ENCODE peak calls at places on chromosomes 7 and 10, in ten cellular contexts. U is NCI-H1092; I is HEK293T; L is C1 segment of cervical spinal cord; G is NCI-H2107; R is caudate nucleus; M is astrocyte of the hippocampus; O is T-helper 1 cell; F is stimulated activated CD4-positive, alpha-beta T cell treated with anti-CD3 and anti-CD28 coated beads, Interleukin-4, amount 100 ng/mL, for 24 hours; V is activated CD4-positive, alpha-beta T cell treated with anti-CD3 and anti-CD28 coated beads for 36 hours. J is an unnamed sample.
A peak's percentile ranks its signal among the peaks of the same experiment; 100 is the strongest.

GRCh38 chr10:86363833-86364511 is 2.6 kb downstream of the GRID1 start:
- DNase-seq in F (no peak), R (no peak), I (no peak), U (no peak), O (no peak), L (no peak), V (peak; percentile 40), G (no peak), M (no peak), J (no peak)

GRCh38 chr10:11087372-11087771 is 69.7 kb downstream of the CELF2 start:
- DNase-seq in M (no peak), G (no peak), U (no peak), F (no peak), O (no peak), V (no peak), R (no peak), I (no peak), L (no peak), J (no peak)

GRCh38 chr10:123678376-123678775 is 12.2 kb downstream of the GPR26 start:
- DNase-seq in M (no peak), G (no peak), F (no peak), L (no peak), V (no peak), R (no peak), O (no peak), I (peak; percentile 39), U (no peak), J (no peak)

GRCh38 chr7:28136885-28137284 is 43.7 kb downstream of the JAZF1 start:
- DNase-seq in M (no peak), V (no peak), I (no peak), F (no peak), L (no peak), G (no peak), U (no peak), O (no peak), R (no peak), J (no peak)

GRCh38 chr10:44696496-44696895 is 214.6 kb upstream of the TMEM72 start:
- DNase-seq in U (no peak), F (no peak), V (no peak), R (no peak), L (no peak), O (no peak), I (no peak), G (no peak), M (peak; percentile 51), J (no peak)

GRCh38 chr7:14023838-14024237 is 34.4 kb upstream of the ETV1 start:
- DNase-seq in R (no peak), I (no peak), U (no peak), O (no peak), L (no peak), M (no peak), V (no peak), G (no peak), F (no peak), J (no peak)

GRCh38 chr7:95334434-95334833 is 10.1 kb upstream of the PON1 start:
- DNase-seq in O (no peak), I (no peak), F (no peak), L (no peak), M (peak; percentile 9), G (no peak), U (no peak), R (no peak), V (no peak), J (no peak)

GRCh38 chr7:143085109-143085508 is 33.0 kb downstream of the OR6V1 start:
- DNase-seq in G (no peak), F (no peak), O (no peak), I (no peak), U (no peak), M (no peak), R (no peak), L (no peak), V (no peak), J (no peak)

GRCh38 chr7:4245866-4246470 is 436.1 kb upstream of the FOXK1 start:
- DNase-seq in U (no peak), R (no peak), O (no peak), I (no peak), M (peak; percentile 35), L (no peak), F (no peak), G (no peak), V (no peak), J (no peak)

GRCh38 chr10:123614888-123615287 is 51.3 kb upstream of the GPR26 start:
- DNase-seq in I (peak; percentile 75), V (peak; percentile 73), F (peak; percentile 27), L (no peak), M (peak; percentile 79), U (no peak), R (no peak), G (no peak), O (peak; percentile 42), J (peak; percentile 24)

GRCh38 chr10:3482200-3482993 is 302.6 kb downstream of the KLF6 start:
- DNase-seq in L (no peak), U (no peak), V (peak; percentile 18), F (no peak), R (no peak), O (no peak), G (peak; percentile 17), M (peak; percentile 95), I (peak; percentile 62), J (no peak)

GRCh38 chr10:114519756-114520288 is 115.5 kb upstream of the AFAP1L2 start:
- DNase-seq in F (no peak), M (no peak), R (no peak), V (peak; percentile 38), O (no peak), L (no peak), I (no peak), G (no peak), U (no peak), J (no peak)